ENCODE peak calls at places on chromosomes 16 and 17, in seven cellular contexts. T is right cardiac atrium, D is breast epithelium, N is cardiac muscle cell, X is heart right ventricle, C is lung, O is IMR-90. F is an unnamed sample. For H3K4me1, the result is how much of the 10 kb centered on the place peaks cover.

GRCh38 chr17:38728290-38728831 is 1.8 kb upstream of the CISD3 start:
- DNase-seq in N (no peak), O (no peak), T (no peak), D (no peak), X (no peak), C (no peak), F (peak)

GRCh38 chr16:22685162-22685830 is 128.7 kb upstream of the HS3ST2 start:
- DNase-seq in C (peak), T (peak), N (no peak), O (no peak), D (peak), X (no peak), F (no peak)

GRCh38 chr17:68710976-68711375 is 109.8 kb upstream of the FAM20A start:
- DNase-seq in X (no peak), C (no peak), N (no peak), O (no peak), T (no peak), D (no peak), F (no peak)

GRCh38 chr17:68906638-68907037 is 48.6 kb downstream of the ABCA8 start:
- DNase-seq in O (peak), T (no peak), N (peak), D (no peak), C (no peak), X (no peak), F (no peak)

GRCh38 chr17:68011199-68011665 is 15.0 kb upstream of the C17orf58 start:
- DNase-seq in C (peak), D (no peak), O (no peak), T (peak), X (peak), N (peak), F (peak)

GRCh38 chr16:67155305-67156145 is 4.2 kb downstream of the TRADD start:
- DNase-seq in C (peak), D (no peak), X (peak), O (peak), N (peak), T (peak), F (peak)

GRCh38 chr17:28147026-28147425 is 104.5 kb downstream of the NLK start:
- DNase-seq in C (no peak), T (no peak), X (no peak), N (no peak), O (peak), D (no peak), F (no peak)

GRCh38 chr17:49343273-49343672 is 18.8 kb downstream of the ZNF652 start:
- DNase-seq in X (no peak), C (no peak), D (no peak), T (no peak), N (no peak), O (peak), F (peak)

GRCh38 chr16:67668495-67669157 is 2.0 kb downstream of the C16orf86 start:
- DNase-seq in N (no peak), X (peak), C (no peak), D (no peak), T (peak), O (no peak), F (no peak)

GRCh38 chr17:60745544-60745943 is 67.9 kb downstream of the BCAS3 start:
- DNase-seq in X (no peak), O (no peak), C (no peak), T (no peak), D (no peak), N (no peak), F (no peak)

GRCh38 chr17:19359856-19360255 is 2.7 kb downstream of the B9D1 start:
- DNase-seq in X (no peak), C (no peak), O (no peak), T (peak), N (no peak), D (no peak), F (no peak)

GRCh38 chr17:8382052-8382879 is 727 bp downstream of the RPL26 start:
- DNase-seq in O (no peak), N (no peak), C (no peak), D (no peak), X (no peak), T (no peak), F (no peak)

GRCh38 chr17:66087073-66087472 is 104.9 kb downstream of the CEP112 start:
- DNase-seq in D (no peak), X (no peak), C (no peak), T (no peak), O (peak), N (no peak), F (no peak)

GRCh38 chr16:15682105-15682570 is 32.1 kb downstream of the NDE1 start:
- DNase-seq in X (no peak), T (no peak), D (no peak), C (no peak), O (peak), N (peak), F (peak)

GRCh38 chr17:56756536-56756935 is 77.2 kb downstream of the C17orf67 start:
- DNase-seq in D (no peak), X (no peak), C (no peak), N (no peak), O (peak), T (no peak), F (no peak)

GRCh38 chr17:9821921-9822320 is at the start of gene GSG1L2:
- DNase-seq in C (no peak), O (no peak), N (no peak), X (no peak), D (no peak), T (no peak), F (no peak)

GRCh38 chr17:59423137-59423703 is 91.8 kb downstream of the YPEL2 start:
- DNase-seq in X (peak), N (peak), O (peak), C (no peak), T (peak), D (no peak), F (no peak)

GRCh38 chr17:27545562-27546229 is 85.3 kb upstream of the LGALS9 start:
- DNase-seq in N (no peak), O (peak), T (peak), D (no peak), X (no peak), C (no peak), F (no peak)

GRCh38 chr16:77288222-77288621 is 89.0 kb downstream of the SYCE1L start:
- DNase-seq in O (peak), N (no peak), T (no peak), C (no peak), D (no peak), X (no peak), F (no peak)

GRCh38 chr17:80901319-80901718 is 90.3 kb upstream of the CHMP6 start:
- DNase-seq in O (peak), T (no peak), D (peak), C (no peak), N (no peak), X (no peak), F (no peak)

GRCh38 chr16:85553436-85554113 is 59.5 kb upstream of the GSE1 start:
- DNase-seq in T (peak), D (no peak), N (peak), X (peak), O (peak), C (peak), F (no peak)

GRCh38 chr17:8062435-8062806 is 23.6 kb downstream of the ALOX15B start:
- DNase-seq in T (no peak), X (no peak), N (no peak), O (peak), C (no peak), D (no peak), F (no peak)

GRCh38 chr16:85399583-85400284 is 213.4 kb upstream of the GSE1 start:
- DNase-seq in T (peak), X (no peak), O (no peak), N (no peak), C (no peak), D (no peak), F (no peak)

GRCh38 chr17:11608396-11608795 is 10.1 kb downstream of the DNAH9 start:
- DNase-seq in X (no peak), N (peak), D (peak), O (no peak), T (peak), C (peak), F (no peak)

GRCh38 chr17:63928172-63928666 is 3.9 kb downstream of the CD79B start:
- DNase-seq in O (no peak), D (no peak), T (peak), C (no peak), X (no peak), N (no peak), F (no peak)

GRCh38 chr16:89784409-89784808 is 32.0 kb downstream of the FANCA start:
- DNase-seq in O (no peak), X (no peak), T (no peak), C (no peak), N (no peak), D (no peak), F (peak)

GRCh38 chr17:27241346-27241946 is 52.5 kb upstream of the WSB1 start:
- DNase-seq in X (no peak), T (no peak), O (peak), C (peak), D (peak), N (no peak), F (no peak)

GRCh38 chr16:80058236-80058635 is 457.7 kb upstream of the MAF start:
- DNase-seq in X (peak), T (peak), C (peak), N (no peak), O (no peak), D (peak), F (no peak)

GRCh38 chr17:74935048-74935447 is 650 bp upstream of the OTOP3 start:
- DNase-seq in T (no peak), D (no peak), X (no peak), O (no peak), C (no peak), N (no peak), F (no peak)

GRCh38 chr17:79027925-79028491 is 4.0 kb downstream of the C1QTNF1 start:
- DNase-seq in C (no peak), T (peak), O (no peak), N (no peak), D (no peak), X (peak), F (no peak)

GRCh38 chr17:79027274-79027924 is 3.4 kb downstream of the C1QTNF1 start:
- DNase-seq in O (no peak), T (peak), D (no peak), C (no peak), N (peak), X (no peak), F (no peak)

GRCh38 chr17:79024901-79025737 is 1.1 kb downstream of the C1QTNF1 start:
- DNase-seq in X (peak), D (no peak), C (no peak), N (peak), T (peak), O (no peak), F (no peak)

GRCh38 chr17:79028496-79029326 is 4.7 kb downstream of the C1QTNF1 start:
- DNase-seq in O (no peak), X (no peak), D (no peak), C (no peak), T (peak), N (no peak), F (no peak)

DNA sequence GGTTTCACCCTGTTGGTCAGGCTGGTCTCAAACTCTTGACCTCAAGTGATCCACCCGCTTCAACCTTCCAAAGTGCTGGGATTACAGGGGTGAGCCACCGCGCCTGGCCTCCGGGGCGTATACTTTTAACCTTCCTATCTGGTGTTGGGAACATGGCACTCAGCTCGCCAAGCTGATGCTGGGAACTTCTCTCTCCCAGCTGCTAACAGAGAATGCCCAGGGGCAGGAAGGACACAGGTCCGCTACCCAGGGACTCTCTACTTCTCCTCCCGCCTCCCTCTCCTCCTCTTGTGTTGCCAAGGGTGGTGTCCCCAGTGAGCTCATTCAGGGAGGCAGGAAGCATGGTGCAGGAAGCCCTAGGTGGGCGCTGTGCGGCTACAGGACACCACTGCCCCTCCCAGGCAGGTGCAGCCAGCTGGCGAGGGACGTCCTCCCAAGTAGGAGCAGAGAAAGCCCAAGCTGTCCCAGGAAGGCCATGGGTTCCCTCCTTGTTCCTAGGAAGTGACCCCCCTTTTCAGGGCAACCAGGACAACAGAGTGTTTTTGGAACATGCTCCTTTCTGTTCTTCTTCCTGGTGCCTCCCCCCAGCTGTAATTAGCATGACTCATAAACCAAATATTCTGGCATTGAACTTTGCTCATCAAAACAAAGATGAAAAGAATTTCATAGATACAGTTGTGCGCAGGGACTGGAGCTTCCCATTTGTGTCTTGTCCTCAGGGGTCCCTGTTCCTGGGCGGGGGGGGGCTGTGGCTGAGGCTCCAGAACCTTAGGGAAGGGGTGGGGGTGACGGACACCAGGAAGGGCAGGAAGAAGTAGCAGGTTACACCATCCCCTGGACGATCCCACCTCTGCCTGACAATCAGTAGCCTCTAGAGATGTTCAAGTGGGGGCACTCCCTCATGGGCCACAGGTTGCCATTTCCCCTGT is 2.6 kb downstream of the C1QTNF1 start:
- DNase-seq in C (no peak), N (no peak), D (peak), X (peak), T (peak), O (peak), F (no peak)
- H3K4me1 ChIP-seq in C (under half), N (under half), D (under half), X (half or more), T (under half), O (under half), F (under half)

DNA sequence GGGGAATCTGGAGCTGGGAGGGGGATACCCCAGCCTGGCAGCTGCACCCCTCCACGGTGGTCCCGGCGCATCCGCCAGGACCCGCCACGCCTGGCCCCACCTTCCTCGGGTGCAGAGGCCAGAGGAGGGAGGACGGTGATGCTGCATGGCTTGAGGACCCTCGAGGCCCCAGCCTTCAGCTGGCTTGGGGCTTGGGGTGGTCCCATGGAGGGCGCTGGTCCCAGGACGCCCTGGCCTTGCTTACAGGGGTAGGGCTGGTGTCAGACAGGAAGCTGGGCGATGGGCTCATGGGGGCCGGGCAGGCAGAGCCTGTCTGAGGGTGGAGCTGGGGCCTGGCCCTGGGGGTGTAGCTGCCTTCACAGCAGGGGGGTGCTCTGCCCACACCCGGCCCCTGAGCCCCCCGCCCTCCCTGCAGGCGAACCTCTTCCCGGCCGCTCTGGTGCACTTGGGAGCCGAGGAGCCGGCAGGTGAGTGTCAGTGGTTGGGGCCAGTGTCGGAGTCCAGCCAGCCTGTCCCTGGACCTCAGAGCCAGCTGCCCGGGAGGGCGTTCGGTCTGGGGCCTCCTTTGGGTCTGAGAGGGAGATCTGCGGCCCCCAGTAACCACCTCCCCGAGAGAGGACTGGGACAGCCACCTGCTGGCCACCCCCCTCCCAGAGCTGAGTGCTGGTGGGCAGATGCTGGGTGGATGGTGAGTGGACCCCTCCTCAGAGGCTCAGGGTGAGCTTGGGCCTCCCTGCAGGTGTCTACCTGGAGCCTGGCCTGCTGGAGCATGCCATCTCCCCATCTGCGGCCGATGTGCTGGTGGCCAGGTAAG is 6.4 kb downstream of the CENPX start:
- DNase-seq in C (no peak), D (no peak), O (no peak), X (no peak), T (no peak), N (no peak), F (no peak)
- H3K27ac ChIP-seq in C (no peak), D (no peak), O (no peak), X (no peak), T (no peak), N (no peak), F (no peak)

DNA sequence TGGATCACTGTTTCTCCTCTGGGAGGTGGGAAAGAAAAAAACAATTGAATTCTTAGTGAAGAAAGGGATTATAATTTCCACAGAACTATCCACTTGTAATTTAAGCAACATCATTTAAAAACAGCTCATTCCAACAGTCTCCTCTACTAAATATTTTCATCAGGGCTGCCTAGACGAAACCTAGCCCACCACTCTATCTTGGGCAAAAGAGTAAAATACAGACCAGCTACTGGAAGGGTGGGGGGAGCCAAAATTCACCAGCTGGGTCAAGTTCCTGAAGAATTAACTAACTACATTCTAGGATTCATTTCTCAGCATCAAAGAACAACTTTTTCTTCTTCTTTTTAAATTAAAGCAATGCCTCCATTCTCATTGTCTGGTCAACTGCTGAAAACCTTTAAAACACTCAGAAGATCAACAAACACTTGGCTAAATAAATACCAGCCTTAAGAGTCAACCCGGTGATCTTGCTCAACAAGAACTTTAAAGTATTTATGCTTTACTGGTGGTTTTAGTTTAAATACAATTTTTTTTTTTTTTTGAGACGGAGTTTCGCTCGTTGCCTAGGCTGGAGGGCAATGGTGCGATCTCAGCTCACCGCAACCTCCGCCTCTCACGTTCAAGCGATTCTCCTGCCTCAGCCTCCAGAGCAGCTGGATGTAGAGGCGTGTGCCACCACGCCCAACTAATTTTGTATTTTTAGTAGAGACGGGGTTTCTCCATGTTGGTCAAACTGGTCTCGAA is 25.2 kb downstream of the KANSL1 start:
- DNase-seq in O (peak), X (no peak), C (no peak), N (no peak), D (no peak), T (no peak), F (no peak)
- H3K4me1 ChIP-seq in O (under half), X (half or more), C (under half), N (under half), D (under half), T (under half), F (half or more)

GRCh38 chr17:51260237-51260959 is at the start of gene UTP18:
- DNase-seq in N (peak), X (peak), D (peak), T (peak), O (peak), C (peak), F (peak)

GRCh38 chr17:51260960-51261958 is 913 bp downstream of the UTP18 start:
- DNase-seq in T (peak), N (peak), C (peak), O (no peak), D (peak), X (peak), F (peak)

GRCh38 chr17:51259574-51260236 is at the start of gene MBTD1:
- DNase-seq in N (peak), C (peak), D (peak), X (peak), O (peak), T (peak), F (peak)

GRCh38 chr17:51258756-51259573 is 884 bp downstream of the MBTD1 start:
- DNase-seq in O (no peak), T (peak), D (no peak), N (peak), X (peak), C (no peak), F (no peak)

GRCh38 chr17:51263001-51263400 is 2.7 kb downstream of the UTP18 start:
- DNase-seq in N (no peak), X (no peak), D (no peak), O (peak), C (no peak), T (no peak), F (no peak)
- H3K27ac ChIP-seq in N (no peak), X (no peak), D (no peak), O (no peak), C (no peak), T (no peak), F (no peak)

GRCh38 chr16:1435921-1436697 is 5.2 kb downstream of the PERCC1 start:
- DNase-seq in N (no peak), C (no peak), X (no peak), D (no peak), O (no peak), T (no peak), F (no peak)
- H3K4me1 ChIP-seq in N (under half), C (under half), X (under half), D (under half), O (under half), T (under half), F (under half)

GRCh38 chr17:2964028-2964356 is 99.4 kb downstream of the OR1D5 start:
- DNase-seq in D (no peak), X (no peak), N (no peak), C (no peak), T (no peak), O (no peak), F (no peak)
- H3K27ac ChIP-seq in D (peak), X (no peak), N (no peak), C (no peak), T (no peak), O (no peak), F (no peak)